ENCODE peak calls at places on chromosomes 2 and 18, in seven cellular contexts. One of them, this sample, is unnamed.

GRCh38 chr2:205024822-205025518 is 479.7 kb downstream of the PARD3B start:
- DNase-seq in HFF-Myc: peak
- DNase-seq in DMS 273 treated with DMSO at 0.1 percent for 48 hours: peak
- DNase-seq in cardiac muscle cell: peak
- DNase-seq in stimulated activated CD4-positive, alpha-beta T cell treated with anti-CD3 and anti-CD28 coated beads, Interleukin-12 subunit alpha, Interleukin-12 subunit beta, amount 100 ng/mL, for 48 hours: peak
- DNase-seq in sigmoid colon: peak
- DNase-seq in astrocyte of the spinal cord: peak
- DNase-seq in this sample: peak

GRCh38 chr18:48155856-48156255 is 225.4 kb upstream of the SMAD2 start:
- DNase-seq in HFF-Myc: no peak
- DNase-seq in DMS 273 treated with DMSO at 0.1 percent for 48 hours: no peak
- DNase-seq in cardiac muscle cell: no peak
- DNase-seq in stimulated activated CD4-positive, alpha-beta T cell treated with anti-CD3 and anti-CD28 coated beads, Interleukin-12 subunit alpha, Interleukin-12 subunit beta, amount 100 ng/mL, for 48 hours: no peak
- DNase-seq in sigmoid colon: no peak
- DNase-seq in astrocyte of the spinal cord: no peak
- DNase-seq in this sample: no peak

GRCh38 chr2:178860551-178860950 is 53.3 kb upstream of the TTN start:
- DNase-seq in HFF-Myc: no peak
- DNase-seq in DMS 273 treated with DMSO at 0.1 percent for 48 hours: peak
- DNase-seq in cardiac muscle cell: no peak
- DNase-seq in stimulated activated CD4-positive, alpha-beta T cell treated with anti-CD3 and anti-CD28 coated beads, Interleukin-12 subunit alpha, Interleukin-12 subunit beta, amount 100 ng/mL, for 48 hours: no peak
- DNase-seq in sigmoid colon: no peak
- DNase-seq in astrocyte of the spinal cord: no peak
- DNase-seq in this sample: no peak

GRCh38 chr2:168935810-168936581 is 34.9 kb downstream of the G6PC2 start:
- DNase-seq in HFF-Myc: no peak
- DNase-seq in DMS 273 treated with DMSO at 0.1 percent for 48 hours: no peak
- DNase-seq in cardiac muscle cell: no peak
- DNase-seq in stimulated activated CD4-positive, alpha-beta T cell treated with anti-CD3 and anti-CD28 coated beads, Interleukin-12 subunit alpha, Interleukin-12 subunit beta, amount 100 ng/mL, for 48 hours: no peak
- DNase-seq in sigmoid colon: no peak
- DNase-seq in astrocyte of the spinal cord: peak
- DNase-seq in this sample: no peak

GRCh38 chr18:54269924-54270844 is 867 bp downstream of the POLI start:
- DNase-seq in HFF-Myc: peak
- DNase-seq in DMS 273 treated with DMSO at 0.1 percent for 48 hours: no peak
- DNase-seq in cardiac muscle cell: peak
- DNase-seq in stimulated activated CD4-positive, alpha-beta T cell treated with anti-CD3 and anti-CD28 coated beads, Interleukin-12 subunit alpha, Interleukin-12 subunit beta, amount 100 ng/mL, for 48 hours: peak
- DNase-seq in sigmoid colon: peak
- DNase-seq in astrocyte of the spinal cord: peak
- DNase-seq in this sample: peak

GRCh38 chr18:63213331-63213900 is 106.2 kb downstream of the BCL2 start:
- DNase-seq in HFF-Myc: no peak
- DNase-seq in DMS 273 treated with DMSO at 0.1 percent for 48 hours: no peak
- DNase-seq in cardiac muscle cell: peak
- DNase-seq in stimulated activated CD4-positive, alpha-beta T cell treated with anti-CD3 and anti-CD28 coated beads, Interleukin-12 subunit alpha, Interleukin-12 subunit beta, amount 100 ng/mL, for 48 hours: no peak
- DNase-seq in sigmoid colon: no peak
- DNase-seq in astrocyte of the spinal cord: no peak
- DNase-seq in this sample: no peak

GRCh38 chr18:44803019-44803650 is 122.4 kb downstream of the SETBP1 start:
- DNase-seq in HFF-Myc: no peak
- DNase-seq in DMS 273 treated with DMSO at 0.1 percent for 48 hours: peak
- DNase-seq in cardiac muscle cell: peak
- DNase-seq in stimulated activated CD4-positive, alpha-beta T cell treated with anti-CD3 and anti-CD28 coated beads, Interleukin-12 subunit alpha, Interleukin-12 subunit beta, amount 100 ng/mL, for 48 hours: no peak
- DNase-seq in sigmoid colon: peak
- DNase-seq in astrocyte of the spinal cord: peak
- DNase-seq in this sample: peak

GRCh38 chr2:11563784-11564666 is 30.2 kb downstream of the GREB1 start:
- DNase-seq in HFF-Myc: no peak
- DNase-seq in DMS 273 treated with DMSO at 0.1 percent for 48 hours: no peak
- DNase-seq in cardiac muscle cell: no peak
- DNase-seq in stimulated activated CD4-positive, alpha-beta T cell treated with anti-CD3 and anti-CD28 coated beads, Interleukin-12 subunit alpha, Interleukin-12 subunit beta, amount 100 ng/mL, for 48 hours: no peak
- DNase-seq in sigmoid colon: peak
- DNase-seq in astrocyte of the spinal cord: no peak
- DNase-seq in this sample: no peak

GRCh38 chr2:216370961-216371633 is 1.2 kb downstream of the MARCHF4 start:
- DNase-seq in HFF-Myc: no peak
- DNase-seq in DMS 273 treated with DMSO at 0.1 percent for 48 hours: no peak
- DNase-seq in cardiac muscle cell: peak
- DNase-seq in stimulated activated CD4-positive, alpha-beta T cell treated with anti-CD3 and anti-CD28 coated beads, Interleukin-12 subunit alpha, Interleukin-12 subunit beta, amount 100 ng/mL, for 48 hours: no peak
- DNase-seq in sigmoid colon: no peak
- DNase-seq in astrocyte of the spinal cord: no peak
- DNase-seq in this sample: no peak

GRCh38 chr18:52903858-52904257 is 563.9 kb downstream of the DCC start:
- DNase-seq in HFF-Myc: no peak
- DNase-seq in DMS 273 treated with DMSO at 0.1 percent for 48 hours: no peak
- DNase-seq in cardiac muscle cell: peak
- DNase-seq in stimulated activated CD4-positive, alpha-beta T cell treated with anti-CD3 and anti-CD28 coated beads, Interleukin-12 subunit alpha, Interleukin-12 subunit beta, amount 100 ng/mL, for 48 hours: no peak
- DNase-seq in sigmoid colon: no peak
- DNase-seq in astrocyte of the spinal cord: peak
- DNase-seq in this sample: peak

GRCh38 chr2:219369447-219369861 is 18.3 kb downstream of the DNPEP start:
- DNase-seq in HFF-Myc: no peak
- DNase-seq in DMS 273 treated with DMSO at 0.1 percent for 48 hours: no peak
- DNase-seq in cardiac muscle cell: no peak
- DNase-seq in stimulated activated CD4-positive, alpha-beta T cell treated with anti-CD3 and anti-CD28 coated beads, Interleukin-12 subunit alpha, Interleukin-12 subunit beta, amount 100 ng/mL, for 48 hours: no peak
- DNase-seq in sigmoid colon: peak
- DNase-seq in astrocyte of the spinal cord: peak
- DNase-seq in this sample: no peak

GRCh38 chr2:37376421-37377186 is 32.2 kb downstream of the QPCT start:
- DNase-seq in HFF-Myc: peak
- DNase-seq in DMS 273 treated with DMSO at 0.1 percent for 48 hours: no peak
- DNase-seq in cardiac muscle cell: no peak
- DNase-seq in stimulated activated CD4-positive, alpha-beta T cell treated with anti-CD3 and anti-CD28 coated beads, Interleukin-12 subunit alpha, Interleukin-12 subunit beta, amount 100 ng/mL, for 48 hours: no peak
- DNase-seq in sigmoid colon: peak
- DNase-seq in astrocyte of the spinal cord: peak
- DNase-seq in this sample: no peak

GRCh38 chr2:235551965-235552364 is 58.1 kb downstream of the AGAP1 start:
- DNase-seq in HFF-Myc: peak
- DNase-seq in DMS 273 treated with DMSO at 0.1 percent for 48 hours: peak
- DNase-seq in cardiac muscle cell: peak
- DNase-seq in stimulated activated CD4-positive, alpha-beta T cell treated with anti-CD3 and anti-CD28 coated beads, Interleukin-12 subunit alpha, Interleukin-12 subunit beta, amount 100 ng/mL, for 48 hours: no peak
- DNase-seq in sigmoid colon: no peak
- DNase-seq in astrocyte of the spinal cord: peak
- DNase-seq in this sample: peak

GRCh38 chr2:23410596-23410995 is 25.6 kb downstream of the KLHL29 start:
- DNase-seq in HFF-Myc: peak
- DNase-seq in DMS 273 treated with DMSO at 0.1 percent for 48 hours: no peak
- DNase-seq in cardiac muscle cell: no peak
- DNase-seq in stimulated activated CD4-positive, alpha-beta T cell treated with anti-CD3 and anti-CD28 coated beads, Interleukin-12 subunit alpha, Interleukin-12 subunit beta, amount 100 ng/mL, for 48 hours: no peak
- DNase-seq in sigmoid colon: no peak
- DNase-seq in astrocyte of the spinal cord: no peak
- DNase-seq in this sample: no peak